ENCODE peak calls at places on chromosomes 13 and 19, in seven cellular contexts. P is left ventricle myocardium inferior; D is A673; K is OCI-LY7; T is GM12865; I is CD8-positive, alpha-beta T cell; B is tibial nerve. G is an unnamed sample.

GRCh38 chr13:59318320-59318930 is 845.3 kb downstream of the DIAPH3 start:
- DNase-seq in P (peak), D (peak), K (peak), T (peak), I (peak), B (peak), G (peak)

GRCh38 chr13:98199480-98199879 is 22.4 kb upstream of the RNF113B start:
- DNase-seq in P (no peak), D (no peak), K (no peak), T (no peak), I (no peak), B (no peak), G (no peak)

GRCh38 chr13:20740021-20740420 is 33.7 kb downstream of the EEF1AKMT1 start:
- DNase-seq in P (no peak), D (no peak), K (no peak), T (no peak), I (no peak), B (no peak), G (no peak)

GRCh38 chr13:73015799-73016198 is 43.0 kb upstream of the KLF5 start:
- DNase-seq in P (no peak), D (no peak), K (no peak), T (no peak), I (no peak), B (no peak), G (no peak)

GRCh38 chr13:45468676-45469075 is 3.9 kb downstream of the COG3 start:
- DNase-seq in P (no peak), D (no peak), K (peak), T (peak), I (no peak), B (no peak), G (no peak)

GRCh38 chr13:71290963-71291937 is 575.8 kb downstream of the DACH1 start:
- DNase-seq in P (no peak), D (peak), K (peak), T (peak), I (peak), B (peak), G (peak)

GRCh38 chr19:10406191-10406590 is 2.8 kb upstream of the CDC37 start:
- DNase-seq in P (no peak), D (no peak), K (no peak), T (no peak), I (no peak), B (no peak), G (no peak)

GRCh38 chr19:38707512-38708114 is 36.7 kb downstream of the CAPN12 start:
- DNase-seq in P (peak), D (no peak), K (no peak), T (no peak), I (no peak), B (no peak), G (no peak)

GRCh38 chr19:38634757-38635482 is 12.5 kb upstream of the ACTN4 start:
- DNase-seq in P (peak), D (peak), K (peak), T (peak), I (peak), B (peak), G (no peak)

GRCh38 chr19:36113425-36113824 is 1.2 kb downstream of the POLR2I start:
- DNase-seq in P (no peak), D (no peak), K (no peak), T (no peak), I (no peak), B (no peak), G (no peak)

GRCh38 chr19:57075125-57075524 is 44.7 kb upstream of the USP29 start:
- DNase-seq in P (no peak), D (peak), K (no peak), T (no peak), I (no peak), B (no peak), G (no peak)

GRCh38 chr13:59392328-59392727 is 771.4 kb downstream of the DIAPH3 start:
- DNase-seq in P (no peak), D (no peak), K (no peak), T (no peak), I (no peak), B (no peak), G (no peak)

GRCh38 chr19:21569497-21569870 is 64.1 kb downstream of the ZNF429 start:
- DNase-seq in P (peak), D (no peak), K (no peak), T (no peak), I (peak), B (no peak), G (no peak)

GRCh38 chr13:37701972-37702371 is 103.4 kb upstream of the POSTN start:
- DNase-seq in P (no peak), D (peak), K (no peak), T (no peak), I (no peak), B (peak), G (no peak)

GRCh38 chr13:84912720-84913119 is 886.5 kb downstream of the SLITRK6 start:
- DNase-seq in P (no peak), D (peak), K (no peak), T (no peak), I (no peak), B (no peak), G (no peak)

GRCh38 chr13:99436686-99437416 is 64.4 kb upstream of the TM9SF2 start:
- DNase-seq in P (peak), D (peak), K (peak), T (peak), I (peak), B (peak), G (peak)

GRCh38 chr13:112575680-112576079 is 12.3 kb downstream of the TUBGCP3 start:
- DNase-seq in P (no peak), D (no peak), K (no peak), T (no peak), I (no peak), B (no peak), G (no peak)

GRCh38 chr13:44409595-44409994 is 36.0 kb downstream of the SERP2 start:
- DNase-seq in P (no peak), D (no peak), K (no peak), T (no peak), I (no peak), B (no peak), G (no peak)

GRCh38 chr13:40149611-40150283 is 494.3 kb downstream of the COG6 start:
- DNase-seq in P (no peak), D (peak), K (no peak), T (no peak), I (no peak), B (peak), G (no peak)

GRCh38 chr13:58963321-58963720 is 1200.4 kb downstream of the DIAPH3 start:
- DNase-seq in P (no peak), D (no peak), K (no peak), T (no peak), I (no peak), B (no peak), G (no peak)

GRCh38 chr13:46207828-46208227 is 3.9 kb upstream of the LRRC63 start:
- DNase-seq in P (no peak), D (no peak), K (no peak), T (no peak), I (no peak), B (no peak), G (no peak)

GRCh38 chr13:107244241-107244640 is 676.3 kb upstream of the ARGLU1 start:
- DNase-seq in P (no peak), D (no peak), K (no peak), T (no peak), I (no peak), B (no peak), G (no peak)

GRCh38 chr19:959935-960502 is 24.1 kb upstream of the WDR18 start:
- DNase-seq in P (no peak), D (no peak), K (no peak), T (no peak), I (no peak), B (no peak), G (no peak)

GRCh38 chr13:26186141-26186870 is 35.8 kb downstream of the RNF6 start:
- DNase-seq in P (peak), D (peak), K (peak), T (peak), I (peak), B (peak), G (peak)

GRCh38 chr19:33302974-33303790 is 848 bp upstream of the CEBPA start:
- DNase-seq in P (peak), D (peak), K (peak), T (no peak), I (no peak), B (no peak), G (no peak)

GRCh38 chr13:105446197-105446596 is 1089.3 kb downstream of the EFNB2 start:
- DNase-seq in P (no peak), D (no peak), K (no peak), T (no peak), I (no peak), B (no peak), G (no peak)

GRCh38 chr13:25733061-25733491 is 318.7 kb downstream of the SHISA2 start:
- DNase-seq in P (no peak), D (peak), K (no peak), T (no peak), I (no peak), B (no peak), G (no peak)

GRCh38 chr13:114015608-114016295 is 41.9 kb upstream of the C13orf46 start:
- DNase-seq in P (no peak), D (no peak), K (no peak), T (no peak), I (no peak), B (peak), G (peak)

GRCh38 chr19:49592486-49593232 is 1.7 kb downstream of the PRR12 start:
- DNase-seq in P (no peak), D (peak), K (peak), T (peak), I (no peak), B (no peak), G (no peak)

GRCh38 chr13:83716121-83716520 is 166.2 kb downstream of the SLITRK1 start:
- DNase-seq in P (no peak), D (peak), K (no peak), T (no peak), I (no peak), B (no peak), G (no peak)

GRCh38 chr19:27794444-27795042 is 1418.4 kb downstream of the UQCRFS1 start:
- DNase-seq in P (no peak), D (peak), K (peak), T (peak), I (no peak), B (no peak), G (no peak)

GRCh38 chr19:1267441-1268391 is 1.4 kb upstream of the CIRBP start:
- DNase-seq in P (no peak), D (no peak), K (peak), T (no peak), I (no peak), B (no peak), G (no peak)

GRCh38 chr13:76622336-76623045 is 263.7 kb downstream of the KCTD12 start:
- DNase-seq in P (peak), D (no peak), K (no peak), T (no peak), I (no peak), B (peak), G (peak)

GRCh38 chr13:21703846-21704245 is 33.0 kb downstream of the FGF9 start:
- DNase-seq in P (no peak), D (no peak), K (no peak), T (no peak), I (no peak), B (no peak), G (no peak)

GRCh38 chr13:109919715-109920375 is 133.5 kb upstream of the IRS2 start:
- DNase-seq in P (no peak), D (no peak), K (no peak), T (no peak), I (no peak), B (no peak), G (no peak)

GRCh38 chr13:99759163-99759552 is 212.4 kb downstream of the ZIC5 start:
- DNase-seq in P (no peak), D (no peak), K (no peak), T (no peak), I (no peak), B (no peak), G (no peak)

GRCh38 chr13:110874508-110874960 is 40.3 kb downstream of the ANKRD10 start:
- DNase-seq in P (peak), D (peak), K (no peak), T (peak), I (peak), B (peak), G (peak)

GRCh38 chr13:99895999-99896695 is 75.4 kb downstream of the ZIC5 start:
- DNase-seq in P (no peak), D (no peak), K (no peak), T (no peak), I (no peak), B (no peak), G (no peak)

GRCh38 chr19:46635920-46636761 is at the start of gene GNG8:
- DNase-seq in P (no peak), D (no peak), K (no peak), T (no peak), I (no peak), B (no peak), G (no peak)

GRCh38 chr19:46633130-46633529 is 2.9 kb downstream of the GNG8 start:
- DNase-seq in P (no peak), D (no peak), K (no peak), T (no peak), I (no peak), B (no peak), G (no peak)

GRCh38 chr19:46634656-46635218 is 1.3 kb downstream of the GNG8 start:
- DNase-seq in P (no peak), D (no peak), K (no peak), T (no peak), I (no peak), B (no peak), G (no peak)

GRCh38 chr19:46631481-46631880 is 4.5 kb downstream of the GNG8 start:
- DNase-seq in P (peak), D (peak), K (no peak), T (no peak), I (no peak), B (peak), G (peak)

GRCh38 chr19:46634045-46634655 is 1.9 kb downstream of the GNG8 start:
- DNase-seq in P (peak), D (peak), K (peak), T (peak), I (peak), B (peak), G (peak)
- H3K4me3 ChIP-seq in P (peak), D (peak), K (peak), T (peak), I (peak), B (peak), G (peak)

GRCh38 chr19:44332145-44332544 is 24.3 kb downstream of the ZNF112 start:
- DNase-seq in P (no peak), D (no peak), K (no peak), T (no peak), I (no peak), B (no peak), G (no peak)
- TF ChIP-seq CTCF in P (no peak), D (no peak), K (no peak), T (no peak), I (no peak), B (no peak), G (no peak)

GRCh38 chr19:53908933-53909415 is at the start of gene CACNG7:
- DNase-seq in P (no peak), D (no peak), K (no peak), T (no peak), I (no peak), B (no peak), G (no peak)

GRCh38 chr19:53909471-53910169 is 542 bp downstream of the CACNG7 start:
- DNase-seq in P (no peak), D (no peak), K (no peak), T (no peak), I (no peak), B (no peak), G (no peak)

GRCh38 chr19:53907690-53908089 is 1.4 kb upstream of the CACNG7 start:
- DNase-seq in P (no peak), D (no peak), K (no peak), T (no peak), I (no peak), B (no peak), G (no peak)

GRCh38 chr19:53907193-53907581 is 1.9 kb upstream of the CACNG7 start:
- DNase-seq in P (no peak), D (peak), K (no peak), T (no peak), I (no peak), B (no peak), G (no peak)

GRCh38 chr19:53908106-53908932 is 759 bp upstream of the CACNG7 start:
- DNase-seq in P (no peak), D (peak), K (peak), T (no peak), I (peak), B (no peak), G (no peak)
- H3K4me3 ChIP-seq in P (peak), D (peak), K (no peak), T (no peak), I (no peak), B (no peak), G (no peak)

GRCh38 chr19:4277051-4277700 is 1.9 kb upstream of the SHD start:
- DNase-seq in P (no peak), D (peak), K (no peak), T (no peak), I (no peak), B (no peak), G (no peak)

GRCh38 chr19:4279530-4280422 is 710 bp downstream of the SHD start:
- DNase-seq in P (no peak), D (no peak), K (no peak), T (no peak), I (no peak), B (no peak), G (no peak)

GRCh38 chr19:4278460-4278901 is 585 bp upstream of the SHD start:
- DNase-seq in P (no peak), D (no peak), K (no peak), T (no peak), I (no peak), B (no peak), G (no peak)

GRCh38 chr19:4278010-4278409 is 1.1 kb upstream of the SHD start:
- DNase-seq in P (no peak), D (no peak), K (no peak), T (no peak), I (no peak), B (no peak), G (no peak)

DNA sequence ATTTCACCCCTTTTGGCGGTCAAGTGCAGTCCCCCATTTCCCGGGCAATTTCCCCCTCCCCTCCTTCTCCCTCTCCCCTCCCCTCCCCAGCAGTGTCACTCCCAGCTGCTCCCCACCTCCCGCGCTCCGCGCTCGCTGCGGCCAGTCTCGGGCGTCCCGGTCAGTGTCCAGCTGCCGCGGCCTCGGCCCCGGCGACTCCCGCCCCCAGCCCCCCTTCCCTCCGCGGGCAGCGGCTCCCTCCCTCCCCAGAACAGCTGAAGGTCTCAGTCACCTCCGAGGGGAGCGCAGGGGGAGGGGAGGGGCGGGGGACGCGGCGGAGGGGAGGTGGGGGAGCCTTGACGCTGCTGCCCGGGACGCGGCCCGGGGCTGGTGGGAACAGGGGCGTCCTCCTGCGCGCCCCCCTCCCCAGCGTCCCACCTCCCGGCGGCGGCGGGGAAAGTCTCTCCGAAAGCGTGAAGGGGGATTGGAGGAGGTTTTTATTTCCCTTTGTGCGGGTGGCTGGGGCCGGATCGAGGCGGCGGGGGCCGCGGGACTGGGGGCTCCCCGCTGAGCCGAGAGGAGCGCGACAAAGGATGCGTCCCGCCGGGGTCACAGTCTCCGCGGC is at the start of gene SHD:
- DNase-seq in P (no peak), D (no peak), K (no peak), T (no peak), I (no peak), B (no peak), G (no peak)
- TF ChIP-seq CTCF in P (no peak), D (no peak), K (no peak), T (no peak), I (no peak), B (no peak), G (no peak)

DNA sequence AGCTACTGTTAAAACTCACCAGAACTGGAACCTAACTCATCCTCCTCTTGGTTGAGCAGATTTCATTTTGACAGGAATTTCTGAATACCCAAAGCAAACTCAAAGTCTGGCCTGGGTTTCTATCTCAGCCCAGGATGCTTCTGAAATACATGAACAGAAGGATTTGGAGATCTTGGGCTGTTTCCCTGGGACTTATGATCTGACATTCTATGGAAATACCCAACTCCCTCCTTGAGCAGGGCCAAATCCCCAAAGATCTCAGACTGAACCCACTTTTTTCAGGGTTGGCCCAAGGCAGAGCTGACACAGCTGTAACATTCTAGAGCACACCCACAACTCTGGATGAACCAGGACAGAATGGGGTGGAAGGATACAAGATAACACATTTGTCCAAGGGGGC is 1.1 kb upstream of the ITM2B start:
- DNase-seq in P (no peak), D (no peak), K (no peak), T (no peak), I (no peak), B (no peak), G (no peak)
- H3K4me3 ChIP-seq in P (peak), D (no peak), K (peak), T (no peak), I (peak), B (no peak), G (no peak)

GRCh38 chr13:42354246-42355117 is 82.5 kb downstream of the AKAP11 start:
- DNase-seq in P (no peak), D (peak), K (peak), T (peak), I (peak), B (no peak), G (no peak)
- TF ChIP-seq CTCF in P (no peak), D (peak), K (no peak), T (peak), I (peak), B (no peak), G (no peak)

G was measured in gastrocnemius medialis.